ENCODE peak calls at places on chromosome 3, in nine cellular contexts. N is right atrium auricular region; S is activated CD4-positive, CD25-positive, alpha-beta regulatory T cell; W is activated T-cell treated with anti-CD3 and anti-CD28 coated beads for 1 hour; D is body of pancreas; J is epithelial cell of esophagus; C is GM10248; X is NCI-H1930; E is stimulated activated CD4-positive, alpha-beta T cell treated with anti-CD3 and anti-CD28 coated beads, Interleukin-1b, Interleukin-23, amount 100 ng/mL, for 24 hours. L is an unnamed sample.

GRCh38 chr3:160012108-160012507 is 23.5 kb downstream of the IL12A start:
- DNase-seq in N (no peak), S (no peak), W (no peak), D (no peak), J (no peak), C (peak; percentile 72), X (no peak), E (no peak), L (no peak)

GRCh38 chr3:25461946-25462345 is 33.9 kb downstream of the RARB start:
- DNase-seq in N (no peak), S (no peak), W (no peak), D (no peak), J (peak; percentile 81), C (no peak), X (no peak), E (no peak), L (peak; percentile 3)

GRCh38 chr3:195443391-195443989 is 670 bp upstream of the ACAP2 start:
- DNase-seq in N (peak; percentile 49), S (no peak), W (no peak), D (no peak), J (no peak), C (no peak), X (no peak), E (no peak), L (no peak)

GRCh38 chr3:183513046-183513706 is 42.3 kb downstream of the KLHL6 start:
- DNase-seq in N (no peak), S (peak; percentile 3), W (peak; percentile 33), D (peak; percentile 55), J (no peak), C (no peak), X (no peak), E (no peak), L (no peak)

GRCh38 chr3:134426660-134427181 is 52.5 kb upstream of the AMOTL2 start:
- DNase-seq in N (no peak), S (no peak), W (no peak), D (peak; percentile 27), J (peak; percentile 24), C (no peak), X (no peak), E (no peak), L (no peak)

GRCh38 chr3:25594007-25594502 is 70.7 kb downstream of the TOP2B start:
- DNase-seq in N (peak; percentile 58), S (no peak), W (no peak), D (no peak), J (peak; percentile 60), C (no peak), X (no peak), E (no peak), L (peak; percentile 5)

GRCh38 chr3:183435701-183436100 is 7.3 kb upstream of the MCF2L2 start:
- DNase-seq in N (no peak), S (no peak), W (no peak), D (no peak), J (no peak), C (peak; percentile 59), X (no peak), E (no peak), L (no peak)

GRCh38 chr3:44232407-44232806 is 9.3 kb upstream of the TOPAZ1 start:
- DNase-seq in N (no peak), S (no peak), W (no peak), D (no peak), J (no peak), C (no peak), X (no peak), E (no peak), L (no peak)

GRCh38 chr3:126338796-126339241 is 18.4 kb downstream of the KLF15 start:
- DNase-seq in N (peak; percentile 58), S (no peak), W (no peak), D (no peak), J (no peak), C (no peak), X (no peak), E (no peak), L (no peak)

GRCh38 chr3:129597087-129597791 is 9.2 kb downstream of the PLXND1 start:
- DNase-seq in N (no peak), S (no peak), W (no peak), D (no peak), J (no peak), C (no peak), X (no peak), E (no peak), L (no peak)

GRCh38 chr3:112738366-112738765 is 97.4 kb upstream of the CCDC80 start:
- DNase-seq in N (no peak), S (no peak), W (no peak), D (no peak), J (peak; percentile 43), C (no peak), X (no peak), E (no peak), L (no peak)

GRCh38 chr3:53375019-53375418 is 27.7 kb upstream of the DCP1A start:
- DNase-seq in N (no peak), S (no peak), W (peak; percentile 19), D (peak; percentile 72), J (peak; percentile 80), C (peak; percentile 71), X (peak; percentile 2), E (peak; percentile 26), L (peak; percentile 48)

GRCh38 chr3:33092496-33093254 is 4.3 kb downstream of the GLB1 start:
- DNase-seq in N (no peak), S (no peak), W (no peak), D (no peak), J (peak; percentile 68), C (no peak), X (no peak), E (no peak), L (no peak)

GRCh38 chr3:2356298-2356950 is 257.8 kb downstream of the CNTN4 start:
- DNase-seq in N (no peak), S (no peak), W (no peak), D (no peak), J (no peak), C (no peak), X (no peak), E (no peak), L (no peak)

GRCh38 chr3:46089237-46090011 is 62.1 kb upstream of the XCR1 start:
- DNase-seq in N (peak; percentile 89), S (no peak), W (no peak), D (peak; percentile 84), J (peak; percentile 93), C (peak; percentile 71), X (no peak), E (no peak), L (no peak)

GRCh38 chr3:86702381-86702958 is 288.5 kb downstream of the VGLL3 start:
- DNase-seq in N (no peak), S (no peak), W (no peak), D (no peak), J (peak; percentile 4), C (peak; percentile 10), X (no peak), E (no peak), L (peak; percentile 5)

L was measured in RWPE1.